ENCODE peak calls at places on chromosomes 1 and 21, in ten cellular contexts. M, T, B, D, H, U, V, W, R and Y are unnamed samples.

GRCh38 chr1:5423109-5423508 is 569.1 kb downstream of the NPHP4 start:
- DNase-seq in M (no peak), T (peak), B (no peak), D (peak), H (no peak), U (peak), V (no peak), W (peak), R (no peak), Y (no peak)

GRCh38 chr1:16075337-16076002 is 2.0 kb upstream of the FAM131C start:
- DNase-seq in M (no peak), T (no peak), B (no peak), D (no peak), H (peak), U (no peak), V (no peak), W (no peak), R (no peak), Y (no peak)

GRCh38 chr1:212655668-212656440 is 43.8 kb downstream of the BATF3 start:
- DNase-seq in M (no peak), T (peak), B (no peak), D (no peak), H (no peak), U (no peak), V (no peak), W (no peak), R (no peak), Y (no peak)

GRCh38 chr1:43267291-43267805 is 2.4 kb upstream of the TMEM125 start:
- DNase-seq in M (peak), T (peak), B (no peak), D (no peak), H (no peak), U (no peak), V (no peak), W (no peak), R (no peak), Y (no peak)

GRCh38 chr1:160550572-160551034 is 27.5 kb upstream of the SLAMF6 start:
- DNase-seq in M (no peak), T (peak), B (no peak), D (no peak), H (no peak), U (peak), V (no peak), W (peak), R (no peak), Y (no peak)

GRCh38 chr1:116415699-116416533 is 42.9 kb downstream of the ATP1A1 start:
- DNase-seq in M (no peak), T (peak), B (peak), D (peak), H (peak), U (no peak), V (no peak), W (no peak), R (no peak), Y (no peak)

GRCh38 chr1:107669996-107670395 is 295.0 kb downstream of the VAV3 start:
- DNase-seq in M (peak), T (no peak), B (peak), D (peak), H (no peak), U (no peak), V (no peak), W (no peak), R (no peak), Y (peak)

GRCh38 chr1:91148641-91149069 is 126.8 kb upstream of the ZNF644 start:
- DNase-seq in M (no peak), T (no peak), B (no peak), D (no peak), H (no peak), U (no peak), V (no peak), W (no peak), R (no peak), Y (no peak)

GRCh38 chr1:201887116-201887866 is 1.4 kb upstream of the SHISA4 start:
- DNase-seq in M (no peak), T (no peak), B (no peak), D (no peak), H (no peak), U (no peak), V (no peak), W (no peak), R (no peak), Y (no peak)

GRCh38 chr1:245929224-245929623 is 577.9 kb downstream of the SMYD3 start:
- DNase-seq in M (no peak), T (no peak), B (no peak), D (no peak), H (no peak), U (no peak), V (no peak), W (no peak), R (no peak), Y (no peak)

GRCh38 chr1:8739377-8739776 is 78.1 kb downstream of the RERE start:
- DNase-seq in M (no peak), T (no peak), B (no peak), D (no peak), H (no peak), U (no peak), V (no peak), W (no peak), R (no peak), Y (no peak)

GRCh38 chr1:192603218-192603787 is 27.7 kb downstream of the RGS1 start:
- DNase-seq in M (no peak), T (no peak), B (no peak), D (no peak), H (no peak), U (no peak), V (no peak), W (no peak), R (no peak), Y (no peak)

GRCh38 chr1:192630521-192631287 is 5.2 kb upstream of the RGS13 start:
- DNase-seq in M (no peak), T (no peak), B (no peak), D (no peak), H (no peak), U (no peak), V (no peak), W (no peak), R (no peak), Y (no peak)

GRCh38 chr21:16534408-16535099 is 804.8 kb downstream of the USP25 start:
- DNase-seq in M (peak), T (no peak), B (peak), D (peak), H (peak), U (no peak), V (no peak), W (no peak), R (no peak), Y (no peak)

GRCh38 chr1:52631759-52632331 is 1.1 kb upstream of the SHISAL2A start:
- DNase-seq in M (no peak), T (no peak), B (no peak), D (peak), H (no peak), U (no peak), V (no peak), W (no peak), R (no peak), Y (no peak)

GRCh38 chr1:248618878-248619277 is 16.0 kb downstream of the OR2T11 start:
- DNase-seq in M (peak), T (no peak), B (peak), D (no peak), H (peak), U (peak), V (no peak), W (peak), R (no peak), Y (no peak)

GRCh38 chr1:17250601-17251000 is 1.7 kb downstream of the PADI3 start:
- DNase-seq in M (peak), T (no peak), B (peak), D (no peak), H (no peak), U (no peak), V (no peak), W (no peak), R (no peak), Y (peak)

DNA sequence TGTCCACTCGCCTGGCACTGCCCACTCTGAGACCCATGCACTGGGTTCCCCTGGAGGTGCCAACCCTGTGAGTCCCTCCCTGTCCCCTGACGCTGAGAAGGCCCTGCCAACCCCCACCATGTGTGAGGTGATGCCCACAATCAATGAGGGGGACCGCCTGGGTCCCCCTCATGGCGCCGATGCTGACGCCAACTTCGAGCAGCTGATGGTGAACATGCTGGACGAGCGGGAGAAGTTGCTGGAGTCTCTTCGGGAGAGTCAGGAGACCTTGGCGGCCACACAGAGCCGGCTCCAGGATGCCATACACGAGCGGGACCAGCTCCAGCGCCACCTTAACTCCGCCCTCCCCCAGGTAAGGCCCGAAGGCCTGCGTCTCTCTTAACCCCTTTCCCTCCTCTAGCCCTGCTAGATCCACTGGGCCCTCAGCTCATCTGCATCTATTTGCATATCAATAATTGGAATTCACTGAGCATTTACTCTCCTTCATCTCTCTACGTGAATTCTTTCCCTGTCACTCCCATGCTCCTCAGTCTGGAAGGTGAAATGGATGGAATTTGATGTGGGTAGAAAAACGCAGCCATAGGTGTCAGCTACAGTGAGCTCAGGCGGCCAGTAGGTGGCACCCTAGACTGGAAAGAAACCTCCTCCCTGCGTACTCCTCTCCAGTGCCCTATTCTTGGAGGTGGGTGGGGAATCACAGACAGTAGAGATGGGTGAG is 12.8 kb downstream of the PPFIA4 start:
- DNase-seq in M (peak), T (peak), B (peak), D (peak), H (peak), U (peak), V (no peak), W (peak), R (peak), Y (no peak)
- H3K27ac ChIP-seq in M (no peak), T (no peak), B (no peak), D (peak), H (no peak), U (no peak), V (no peak), W (no peak), R (no peak), Y (no peak)

DNA sequence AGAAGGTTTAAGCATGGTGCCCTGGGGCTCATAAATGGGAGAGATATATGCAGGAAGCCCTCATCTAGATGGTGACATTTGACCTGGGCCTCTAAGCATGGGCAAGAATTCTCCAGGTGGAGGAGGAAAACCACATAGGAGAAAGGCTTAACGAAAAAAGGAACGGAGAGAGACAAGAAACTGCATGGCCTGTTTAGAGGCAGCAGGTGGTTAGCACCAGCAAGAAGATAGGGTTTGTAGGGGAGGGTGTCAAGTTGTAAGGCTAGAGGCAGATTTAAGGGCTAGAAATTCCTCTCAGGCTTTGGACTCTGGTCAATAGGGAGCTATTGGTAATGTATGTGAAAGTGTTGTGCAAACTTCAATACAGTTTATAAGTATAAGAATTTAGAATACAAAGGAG is 8.2 kb upstream of the MAPKAPK2 start:
- DNase-seq in M (no peak), T (no peak), B (no peak), D (no peak), H (no peak), U (no peak), V (no peak), W (no peak), R (no peak), Y (no peak)
- H3K27ac ChIP-seq in M (no peak), T (no peak), B (no peak), D (no peak), H (no peak), U (no peak), V (no peak), W (no peak), R (no peak), Y (no peak)

DNA sequence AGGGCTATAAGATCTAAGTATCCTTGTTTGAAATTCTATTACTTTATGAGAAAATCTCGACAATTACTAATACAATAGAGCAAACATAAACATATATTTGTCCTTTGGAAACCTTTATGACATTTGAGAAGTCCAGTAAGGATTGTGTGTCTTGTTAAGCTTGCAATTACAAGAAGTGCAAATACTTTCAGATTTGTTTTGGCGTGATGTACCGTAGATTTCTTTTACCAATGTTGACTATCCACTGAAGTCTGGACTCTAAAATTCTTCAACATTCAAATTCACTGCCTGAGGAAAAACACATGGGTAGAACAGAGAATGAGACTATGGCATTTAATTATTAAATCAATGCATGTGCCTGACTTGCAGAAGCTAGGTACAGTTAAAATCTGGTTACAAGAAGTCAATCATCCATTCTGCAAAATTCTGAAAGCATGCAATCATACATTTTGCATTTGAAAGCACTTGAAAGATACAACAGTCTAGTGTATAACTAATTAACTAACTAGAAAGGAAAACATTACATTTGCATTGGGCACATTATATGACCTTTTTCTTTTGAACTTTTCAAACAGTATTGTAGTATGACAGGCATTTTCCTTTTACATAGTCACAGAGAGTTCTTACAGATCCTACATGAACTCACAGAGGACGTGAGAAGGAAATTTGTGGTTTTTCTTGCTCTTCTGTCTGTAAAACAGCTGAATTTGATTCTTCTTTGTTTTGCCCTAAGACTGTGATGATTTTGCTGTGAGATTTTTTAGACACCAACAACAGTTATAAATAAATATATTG is 511.1 kb upstream of the ADGRL4 start:
- DNase-seq in M (no peak), T (no peak), B (no peak), D (no peak), H (no peak), U (no peak), V (no peak), W (no peak), R (no peak), Y (no peak)
- H3K27ac ChIP-seq in M (no peak), T (no peak), B (no peak), D (no peak), H (no peak), U (no peak), V (no peak), W (no peak), R (no peak), Y (no peak)

GRCh38 chr1:23483327-23484252 is at the start of gene ASAP3:
- DNase-seq in M (peak), T (peak), B (peak), D (peak), H (peak), U (no peak), V (no peak), W (peak), R (peak), Y (no peak)
- H3K27ac ChIP-seq in M (peak), T (no peak), B (peak), D (peak), H (peak), U (no peak), V (peak), W (no peak), R (peak), Y (no peak)

GRCh38 chr21:45994738-45995685 is 13.4 kb downstream of the COL6A1 start:
- DNase-seq in M (peak), T (no peak), B (peak), D (no peak), H (no peak), U (no peak), V (no peak), W (no peak), R (peak), Y (no peak)
- H3K27ac ChIP-seq in M (no peak), T (no peak), B (no peak), D (no peak), H (no peak), U (no peak), V (peak), W (no peak), R (no peak), Y (no peak)

GRCh38 chr1:183029591-183030000 is 6.4 kb downstream of the LAMC1 start:
- DNase-seq in M (no peak), T (no peak), B (no peak), D (no peak), H (no peak), U (no peak), V (no peak), W (no peak), R (no peak), Y (no peak)

GRCh38 chr1:183033205-183033604 is 10.0 kb downstream of the LAMC1 start:
- DNase-seq in M (no peak), T (no peak), B (no peak), D (no peak), H (no peak), U (no peak), V (no peak), W (peak), R (peak), Y (no peak)

GRCh38 chr1:183030053-183030452 is 6.8 kb downstream of the LAMC1 start:
- DNase-seq in M (no peak), T (no peak), B (no peak), D (no peak), H (no peak), U (no peak), V (no peak), W (no peak), R (no peak), Y (no peak)

GRCh38 chr1:183034682-183035081 is 11.5 kb downstream of the LAMC1 start:
- DNase-seq in M (no peak), T (no peak), B (no peak), D (no peak), H (no peak), U (no peak), V (no peak), W (no peak), R (no peak), Y (no peak)

GRCh38 chr1:183032122-183032921 is 9.1 kb downstream of the LAMC1 start:
- DNase-seq in M (no peak), T (no peak), B (no peak), D (no peak), H (no peak), U (no peak), V (no peak), W (no peak), R (no peak), Y (no peak)
- H3K27ac ChIP-seq in M (no peak), T (no peak), B (no peak), D (no peak), H (no peak), U (no peak), V (peak), W (no peak), R (no peak), Y (no peak)

GRCh38 chr1:29125237-29125641 is 1.5 kb upstream of the TMEM200B start:
- DNase-seq in M (no peak), T (no peak), B (no peak), D (no peak), H (no peak), U (no peak), V (no peak), W (no peak), R (no peak), Y (no peak)
- H3K27ac ChIP-seq in M (peak), T (no peak), B (peak), D (peak), H (no peak), U (no peak), V (peak), W (no peak), R (no peak), Y (no peak)

GRCh38 chr1:178010674-178011073 is 40.8 kb upstream of the SEC16B start:
- DNase-seq in M (no peak), T (no peak), B (no peak), D (no peak), H (no peak), U (no peak), V (no peak), W (no peak), R (no peak), Y (no peak)

GRCh38 chr1:178004926-178005391 is 35.1 kb upstream of the SEC16B start:
- DNase-seq in M (no peak), T (no peak), B (no peak), D (no peak), H (no peak), U (no peak), V (no peak), W (no peak), R (no peak), Y (no peak)

GRCh38 chr1:178006043-178006442 is 36.2 kb upstream of the SEC16B start:
- DNase-seq in M (no peak), T (no peak), B (no peak), D (no peak), H (no peak), U (no peak), V (no peak), W (no peak), R (no peak), Y (no peak)

GRCh38 chr1:178011101-178011828 is 41.4 kb upstream of the SEC16B start:
- DNase-seq in M (no peak), T (no peak), B (no peak), D (no peak), H (no peak), U (no peak), V (no peak), W (no peak), R (no peak), Y (peak)

GRCh38 chr1:178005450-178005849 is 35.6 kb upstream of the SEC16B start:
- DNase-seq in M (no peak), T (no peak), B (no peak), D (no peak), H (no peak), U (no peak), V (no peak), W (no peak), R (no peak), Y (no peak)
- H3K27ac ChIP-seq in M (no peak), T (no peak), B (no peak), D (no peak), H (no peak), U (no peak), V (no peak), W (no peak), R (no peak), Y (no peak)